ENCODE peak calls at places on chromosomes 11 and 22, in six cellular contexts. U is HCT116, L is stomach, I is sigmoid colon, D is GM23338, A is Panc1. K is an unnamed sample. For H3K4me1, the result is how much of the 10 kb centered on the place peaks cover.

GRCh38 chr11:118606157-118606843 is 1.1 kb upstream of the PHLDB1 start:
- DNase-seq in U (no peak), L (peak), I (peak), D (peak), A (no peak), K (no peak)

GRCh38 chr11:21768388-21768787 is 424.5 kb upstream of the ANO5 start:
- DNase-seq in U (no peak), L (no peak), I (no peak), D (no peak), A (no peak), K (no peak)

GRCh38 chr22:29478326-29479276 is 1.4 kb upstream of the NEFH start:
- DNase-seq in U (no peak), L (no peak), I (no peak), D (peak), A (no peak), K (no peak)

GRCh38 chr11:82776377-82776776 is 42.7 kb upstream of the FAM181B start:
- DNase-seq in U (no peak), L (no peak), I (no peak), D (no peak), A (no peak), K (no peak)

GRCh38 chr22:38707346-38707745 is 1.6 kb downstream of the GTPBP1 start:
- DNase-seq in U (no peak), L (no peak), I (no peak), D (no peak), A (peak), K (no peak)

GRCh38 chr11:107549253-107549953 is 16.1 kb downstream of the ALKBH8 start:
- DNase-seq in U (no peak), L (no peak), I (no peak), D (peak), A (no peak), K (no peak)

GRCh38 chr11:17354070-17354924 is 2.7 kb downstream of the NCR3LG1 start:
- DNase-seq in U (peak), L (peak), I (peak), D (peak), A (peak), K (peak)

GRCh38 chr11:64165842-64166635 is at the start of gene MACROD1:
- DNase-seq in U (peak), L (peak), I (peak), D (peak), A (no peak), K (peak)

GRCh38 chr11:71396548-71397123 is 51.6 kb downstream of the DHCR7 start:
- DNase-seq in U (no peak), L (no peak), I (no peak), D (no peak), A (no peak), K (no peak)

GRCh38 chr22:24183321-24184031 is 2.2 kb downstream of the SUSD2 start:
- DNase-seq in U (no peak), L (peak), I (peak), D (no peak), A (no peak), K (no peak)

GRCh38 chr11:27904358-27905055 is 203.4 kb downstream of the KIF18A start:
- DNase-seq in U (no peak), L (no peak), I (no peak), D (no peak), A (no peak), K (no peak)

GRCh38 chr22:29073618-29074275 is 912 bp downstream of the KREMEN1 start:
- DNase-seq in U (no peak), L (peak), I (no peak), D (peak), A (no peak), K (peak)

GRCh38 chr11:24697722-24698121 is 200.9 kb downstream of the LUZP2 start:
- DNase-seq in U (no peak), L (no peak), I (no peak), D (no peak), A (no peak), K (no peak)

GRCh38 chr11:128058580-128059208 is 528.7 kb downstream of the ETS1 start:
- DNase-seq in U (no peak), L (no peak), I (no peak), D (no peak), A (no peak), K (no peak)

GRCh38 chr11:1821562-1821961 is 13.2 kb upstream of the SYT8 start:
- DNase-seq in U (no peak), L (no peak), I (no peak), D (no peak), A (no peak), K (no peak)

GRCh38 chr11:877565-877964 is 33.0 kb downstream of the CHID1 start:
- DNase-seq in U (peak), L (no peak), I (no peak), D (peak), A (no peak), K (no peak)

GRCh38 chr11:14584595-14584994 is 59.0 kb upstream of the PDE3B start:
- DNase-seq in U (no peak), L (no peak), I (no peak), D (no peak), A (no peak), K (no peak)

GRCh38 chr22:35311551-35311999 is 11.9 kb downstream of the TOM1 start:
- DNase-seq in U (no peak), L (no peak), I (no peak), D (peak), A (no peak), K (no peak)

GRCh38 chr11:131025020-131025419 is 108.7 kb upstream of the SNX19 start:
- DNase-seq in U (no peak), L (no peak), I (no peak), D (peak), A (no peak), K (no peak)

GRCh38 chr11:111977141-111978027 is 40.2 kb downstream of the DIXDC1 start:
- DNase-seq in U (no peak), L (peak), I (peak), D (peak), A (no peak), K (peak)

GRCh38 chr11:88414981-88415391 is 77.5 kb upstream of the CTSC start:
- DNase-seq in U (no peak), L (no peak), I (no peak), D (no peak), A (no peak), K (no peak)

GRCh38 chr22:46041642-46042041 is 64.7 kb upstream of the WNT7B start:
- DNase-seq in U (no peak), L (peak), I (peak), D (no peak), A (no peak), K (peak)
- H3K27ac ChIP-seq in U (no peak), L (peak), I (peak), D (no peak), A (peak), K (peak)

GRCh38 chr11:78425436-78425835 is 7.8 kb upstream of the GAB2 start:
- DNase-seq in U (no peak), L (no peak), I (no peak), D (no peak), A (no peak), K (no peak)

GRCh38 chr11:78426845-78427244 is 9.2 kb upstream of the GAB2 start:
- DNase-seq in U (no peak), L (no peak), I (no peak), D (no peak), A (no peak), K (no peak)

GRCh38 chr11:78423241-78423640 is 5.6 kb upstream of the GAB2 start:
- DNase-seq in U (no peak), L (no peak), I (no peak), D (no peak), A (no peak), K (no peak)

GRCh38 chr11:78427615-78428272 is 10.1 kb upstream of the GAB2 start:
- DNase-seq in U (no peak), L (no peak), I (no peak), D (no peak), A (no peak), K (no peak)

GRCh38 chr11:78424334-78425270 is 7.0 kb upstream of the GAB2 start:
- DNase-seq in U (no peak), L (no peak), I (no peak), D (peak), A (no peak), K (no peak)
- TF ChIP-seq POLR2AphosphoS5 in U (no peak), L (no peak), I (no peak), D (no peak), A (no peak), K (no peak)

GRCh38 chr22:49951678-49951985 is 8.9 kb upstream of the PIM3 start:
- DNase-seq in U (no peak), L (peak), I (no peak), D (no peak), A (no peak), K (no peak)

GRCh38 chr22:49953680-49954344 is 6.8 kb upstream of the PIM3 start:
- DNase-seq in U (no peak), L (no peak), I (no peak), D (no peak), A (no peak), K (no peak)

GRCh38 chr22:49953027-49953679 is 7.4 kb upstream of the PIM3 start:
- DNase-seq in U (no peak), L (peak), I (no peak), D (no peak), A (no peak), K (no peak)

GRCh38 chr22:49951001-49951677 is 9.4 kb upstream of the PIM3 start:
- DNase-seq in U (no peak), L (peak), I (no peak), D (no peak), A (no peak), K (peak)

DNA sequence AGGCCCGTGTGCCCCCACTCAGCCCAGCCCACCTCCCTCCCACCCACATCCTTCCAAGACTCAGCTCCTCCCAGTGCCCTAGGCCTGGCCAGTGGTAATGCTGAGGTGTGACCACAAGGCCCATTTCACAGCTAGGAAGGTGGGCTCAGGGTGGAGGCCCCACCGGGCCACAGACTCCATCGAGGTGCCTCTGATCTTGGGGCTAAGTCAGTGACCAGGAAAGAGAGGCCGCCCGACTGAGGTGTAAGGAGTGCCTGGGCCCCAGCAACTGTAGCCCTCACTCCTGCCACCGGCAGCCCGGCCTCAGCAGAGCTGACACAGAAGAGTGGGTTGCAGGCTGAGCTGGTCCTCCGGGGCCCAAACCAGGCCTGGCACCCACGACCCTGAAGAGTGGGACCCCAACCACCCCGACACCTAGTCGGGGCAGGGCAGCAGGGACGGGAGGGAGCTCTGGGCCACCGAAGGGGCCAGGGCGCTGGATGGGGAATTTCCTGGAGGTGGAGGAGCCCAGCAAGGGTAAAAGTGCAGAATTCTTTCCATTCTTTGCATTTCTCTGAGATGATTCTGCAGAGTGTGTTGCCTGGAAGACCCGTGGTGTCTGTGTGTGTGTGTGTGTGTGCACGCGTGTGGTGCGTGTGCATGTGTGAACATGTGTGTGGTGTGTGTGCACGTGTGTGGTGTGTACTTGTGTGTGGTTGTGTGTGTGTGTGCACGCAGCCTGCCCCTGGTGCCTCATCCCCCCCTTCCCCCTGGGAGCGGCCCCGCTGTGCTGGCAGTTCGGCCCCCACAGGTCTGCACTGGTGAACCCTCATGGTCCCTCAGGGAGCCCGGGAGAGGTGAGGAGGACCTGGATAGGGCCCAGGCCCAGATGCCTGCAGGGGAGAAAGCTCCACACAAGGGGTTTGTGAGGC is 8.3 kb upstream of the PIM3 start:
- DNase-seq in U (no peak), L (no peak), I (no peak), D (no peak), A (no peak), K (no peak)
- H3K4me1 ChIP-seq in U (under half), L (half or more), I (under half), D (under half), A (half or more), K (half or more)

GRCh38 chr22:21650823-21651520 is 8.9 kb downstream of the SDF2L1 start:
- DNase-seq in U (no peak), L (no peak), I (no peak), D (peak), A (no peak), K (no peak)
- H3K27ac ChIP-seq in U (peak), L (peak), I (no peak), D (peak), A (peak), K (no peak)

GRCh38 chr11:65896009-65896999 is 3.9 kb downstream of the FOSL1 start:
- DNase-seq in U (no peak), L (no peak), I (no peak), D (no peak), A (no peak), K (no peak)

GRCh38 chr11:65895482-65895981 is 4.7 kb downstream of the FOSL1 start:
- DNase-seq in U (no peak), L (no peak), I (no peak), D (no peak), A (no peak), K (no peak)

GRCh38 chr11:65891180-65892136 is 985 bp downstream of the CCDC85B start:
- DNase-seq in U (no peak), L (no peak), I (peak), D (peak), A (no peak), K (no peak)

GRCh38 chr11:65892661-65893317 is 2.3 kb downstream of the CCDC85B start:
- DNase-seq in U (no peak), L (no peak), I (no peak), D (no peak), A (no peak), K (no peak)

GRCh38 chr11:65894034-65894591 is 3.6 kb downstream of the CCDC85B start:
- DNase-seq in U (no peak), L (no peak), I (no peak), D (no peak), A (no peak), K (no peak)
- TF ChIP-seq POLR2AphosphoS5 in U (peak), L (peak), I (no peak), D (no peak), A (peak), K (no peak)

DNA sequence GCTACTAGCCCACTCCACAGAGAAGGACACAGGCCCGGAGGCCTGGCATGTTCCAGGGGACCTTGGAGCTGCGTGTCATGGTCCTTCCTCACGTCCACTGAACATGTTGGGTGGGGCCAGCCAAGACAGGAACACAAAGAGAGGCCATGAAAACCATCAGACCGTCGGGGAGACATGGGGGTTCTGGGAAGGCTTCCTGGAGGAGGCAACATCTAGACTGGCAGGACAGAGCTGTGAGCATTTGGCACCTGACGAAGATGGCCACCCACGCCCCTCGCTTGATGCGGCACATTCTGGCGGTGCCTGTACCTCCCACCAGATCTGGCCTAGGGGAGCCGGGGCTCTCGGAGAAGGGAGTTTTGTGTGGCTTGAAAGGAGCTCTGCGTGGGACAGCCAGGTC is 24.7 kb upstream of the ARHGAP8 start:
- DNase-seq in U (no peak), L (no peak), I (no peak), D (no peak), A (no peak), K (no peak)
- H3K4me1 ChIP-seq in U (under half), L (under half), I (under half), D (under half), A (under half), K (under half)

GRCh38 chr11:67298786-67299185 is 4.5 kb upstream of the SSH3 start:
- DNase-seq in U (no peak), L (no peak), I (peak), D (no peak), A (no peak), K (no peak)
- H3K27ac ChIP-seq in U (no peak), L (no peak), I (no peak), D (no peak), A (no peak), K (no peak)

GRCh38 chr22:30575859-30576258 is 1.4 kb upstream of the GAL3ST1 start:
- DNase-seq in U (no peak), L (peak), I (no peak), D (no peak), A (no peak), K (peak)
- TF ChIP-seq POLR2AphosphoS5 in U (no peak), L (no peak), I (no peak), D (no peak), A (no peak), K (no peak)